ENCODE peak calls at places on chromosomes 7 and 10, in four cellular contexts. One of them, this sample, is unnamed.

GRCh38 chr7:111560773-111561658 is 1.3 kb downstream of the IMMP2L start:
- DNase-seq in activated T-helper 9 cell treated with anti-CD3 and anti-CD28 coated beads, Interleukin-2, amount 50 U/mL, for 16 hours: no peak
- DNase-seq in dorsolateral prefrontal cortex: no peak
- DNase-seq in stimulated activated naive CD4-positive, alpha-beta T cell: no peak
- DNase-seq in this sample: no peak

GRCh38 chr10:29681700-29682444 is 47.1 kb upstream of the SVIL start:
- DNase-seq in activated T-helper 9 cell treated with anti-CD3 and anti-CD28 coated beads, Interleukin-2, amount 50 U/mL, for 16 hours: peak; percentile 21
- DNase-seq in stimulated activated naive CD4-positive, alpha-beta T cell: peak; percentile 88
- DNase-seq in dorsolateral prefrontal cortex: no peak
- DNase-seq in this sample: peak; percentile 99

GRCh38 chr10:5196613-5197234 is at the start of gene AKR1C4:
- DNase-seq in stimulated activated naive CD4-positive, alpha-beta T cell: no peak
- DNase-seq in activated T-helper 9 cell treated with anti-CD3 and anti-CD28 coated beads, Interleukin-2, amount 50 U/mL, for 16 hours: no peak
- DNase-seq in dorsolateral prefrontal cortex: no peak
- DNase-seq in this sample: no peak

GRCh38 chr10:74213571-74214162 is 62.6 kb downstream of the ADK start:
- DNase-seq in activated T-helper 9 cell treated with anti-CD3 and anti-CD28 coated beads, Interleukin-2, amount 50 U/mL, for 16 hours: peak; percentile 24
- DNase-seq in stimulated activated naive CD4-positive, alpha-beta T cell: peak; percentile 39
- DNase-seq in dorsolateral prefrontal cortex: no peak
- DNase-seq in this sample: peak; percentile 28

GRCh38 chr10:98039690-98040381 is 9.4 kb upstream of the CRTAC1 start:
- DNase-seq in stimulated activated naive CD4-positive, alpha-beta T cell: no peak
- DNase-seq in activated T-helper 9 cell treated with anti-CD3 and anti-CD28 coated beads, Interleukin-2, amount 50 U/mL, for 16 hours: no peak
- DNase-seq in dorsolateral prefrontal cortex: no peak
- DNase-seq in this sample: no peak

GRCh38 chr10:72087392-72087968 is 871 bp downstream of the SPOCK2 start:
- DNase-seq in dorsolateral prefrontal cortex: no peak
- DNase-seq in activated T-helper 9 cell treated with anti-CD3 and anti-CD28 coated beads, Interleukin-2, amount 50 U/mL, for 16 hours: no peak
- DNase-seq in stimulated activated naive CD4-positive, alpha-beta T cell: peak; percentile 63
- DNase-seq in this sample: no peak

GRCh38 chr7:50651227-50651989 is 86.2 kb upstream of the DDC start:
- DNase-seq in activated T-helper 9 cell treated with anti-CD3 and anti-CD28 coated beads, Interleukin-2, amount 50 U/mL, for 16 hours: no peak
- DNase-seq in dorsolateral prefrontal cortex: no peak
- DNase-seq in stimulated activated naive CD4-positive, alpha-beta T cell: no peak
- DNase-seq in this sample: no peak

GRCh38 chr7:123410273-123410928 is 124.0 kb downstream of the IQUB start:
- DNase-seq in stimulated activated naive CD4-positive, alpha-beta T cell: no peak
- DNase-seq in activated T-helper 9 cell treated with anti-CD3 and anti-CD28 coated beads, Interleukin-2, amount 50 U/mL, for 16 hours: no peak
- DNase-seq in dorsolateral prefrontal cortex: no peak
- DNase-seq in this sample: no peak

GRCh38 chr10:103802081-103802480 is 53.3 kb downstream of the SH3PXD2A start:
- DNase-seq in stimulated activated naive CD4-positive, alpha-beta T cell: no peak
- DNase-seq in dorsolateral prefrontal cortex: no peak
- DNase-seq in activated T-helper 9 cell treated with anti-CD3 and anti-CD28 coated beads, Interleukin-2, amount 50 U/mL, for 16 hours: no peak
- DNase-seq in this sample: no peak

GRCh38 chr7:18715988-18716387 is 220.4 kb downstream of the HDAC9 start:
- DNase-seq in dorsolateral prefrontal cortex: no peak
- DNase-seq in activated T-helper 9 cell treated with anti-CD3 and anti-CD28 coated beads, Interleukin-2, amount 50 U/mL, for 16 hours: no peak
- DNase-seq in stimulated activated naive CD4-positive, alpha-beta T cell: no peak
- DNase-seq in this sample: no peak

GRCh38 chr7:13185139-13185538 is 497.7 kb downstream of the ARL4A start:
- DNase-seq in activated T-helper 9 cell treated with anti-CD3 and anti-CD28 coated beads, Interleukin-2, amount 50 U/mL, for 16 hours: no peak
- DNase-seq in stimulated activated naive CD4-positive, alpha-beta T cell: no peak
- DNase-seq in dorsolateral prefrontal cortex: no peak
- DNase-seq in this sample: no peak

GRCh38 chr10:22451346-22451745 is 106.0 kb downstream of the SPAG6 start:
- DNase-seq in activated T-helper 9 cell treated with anti-CD3 and anti-CD28 coated beads, Interleukin-2, amount 50 U/mL, for 16 hours: no peak
- DNase-seq in stimulated activated naive CD4-positive, alpha-beta T cell: no peak
- DNase-seq in dorsolateral prefrontal cortex: no peak
- DNase-seq in this sample: no peak

GRCh38 chr10:96618648-96619047 is 31.8 kb upstream of the TM9SF3 start:
- DNase-seq in dorsolateral prefrontal cortex: peak; percentile 28
- DNase-seq in activated T-helper 9 cell treated with anti-CD3 and anti-CD28 coated beads, Interleukin-2, amount 50 U/mL, for 16 hours: no peak
- DNase-seq in stimulated activated naive CD4-positive, alpha-beta T cell: no peak
- DNase-seq in this sample: no peak

GRCh38 chr10:70265032-70265689 is 18.6 kb downstream of the NPFFR1 start:
- DNase-seq in activated T-helper 9 cell treated with anti-CD3 and anti-CD28 coated beads, Interleukin-2, amount 50 U/mL, for 16 hours: no peak
- DNase-seq in stimulated activated naive CD4-positive, alpha-beta T cell: no peak
- DNase-seq in dorsolateral prefrontal cortex: no peak
- DNase-seq in this sample: no peak

GRCh38 chr10:129945941-129946760 is 17.9 kb downstream of the EBF3 start:
- DNase-seq in activated T-helper 9 cell treated with anti-CD3 and anti-CD28 coated beads, Interleukin-2, amount 50 U/mL, for 16 hours: no peak
- DNase-seq in dorsolateral prefrontal cortex: no peak
- DNase-seq in stimulated activated naive CD4-positive, alpha-beta T cell: no peak
- DNase-seq in this sample: no peak

GRCh38 chr7:33886100-33886623 is 19.2 kb upstream of the BMPER start:
- DNase-seq in stimulated activated naive CD4-positive, alpha-beta T cell: no peak
- DNase-seq in dorsolateral prefrontal cortex: no peak
- DNase-seq in activated T-helper 9 cell treated with anti-CD3 and anti-CD28 coated beads, Interleukin-2, amount 50 U/mL, for 16 hours: no peak
- DNase-seq in this sample: no peak

GRCh38 chr7:4634166-4634565 is 47.9 kb upstream of the FOXK1 start:
- DNase-seq in dorsolateral prefrontal cortex: no peak
- DNase-seq in activated T-helper 9 cell treated with anti-CD3 and anti-CD28 coated beads, Interleukin-2, amount 50 U/mL, for 16 hours: no peak
- DNase-seq in stimulated activated naive CD4-positive, alpha-beta T cell: no peak
- DNase-seq in this sample: no peak

GRCh38 chr7:5477723-5478531 is 54.3 kb upstream of the TNRC18 start:
- DNase-seq in stimulated activated naive CD4-positive, alpha-beta T cell: no peak
- DNase-seq in dorsolateral prefrontal cortex: no peak
- DNase-seq in activated T-helper 9 cell treated with anti-CD3 and anti-CD28 coated beads, Interleukin-2, amount 50 U/mL, for 16 hours: no peak
- DNase-seq in this sample: peak; percentile 29